ENCODE peak calls at places on chromosomes 16 and 17, in five cellular contexts. S, A, Z, F and B are unnamed samples.

GRCh38 chr17:81428121-81428515 is 32.9 kb downstream of the BAHCC1 start:
- DNase-seq in S (no peak), A (no peak), Z (no peak), F (no peak), B (no peak)

GRCh38 chr17:75394332-75394918 is 11.1 kb downstream of the GRB2 start:
- DNase-seq in S (no peak), A (no peak), Z (no peak), F (no peak), B (no peak)

GRCh38 chr17:50056961-50057330 is 1.0 kb downstream of the ITGA3 start:
- DNase-seq in S (no peak), A (no peak), Z (no peak), F (no peak), B (peak)

GRCh38 chr17:80845121-80845862 is 146.3 kb upstream of the CHMP6 start:
- DNase-seq in S (no peak), A (peak), Z (no peak), F (no peak), B (no peak)

GRCh38 chr17:69314246-69315030 is 12.5 kb downstream of the ABCA5 start:
- DNase-seq in S (no peak), A (no peak), Z (no peak), F (no peak), B (no peak)

GRCh38 chr17:2158011-2158410 is 103.1 kb downstream of the HIC1 start:
- DNase-seq in S (no peak), A (no peak), Z (no peak), F (no peak), B (no peak)

GRCh38 chr17:82348866-82349265 is 10.2 kb upstream of the TEX19 start:
- DNase-seq in S (no peak), A (no peak), Z (no peak), F (no peak), B (no peak)

GRCh38 chr16:68214726-68215125 is 21.2 kb downstream of the ESRP2 start:
- DNase-seq in S (no peak), A (no peak), Z (no peak), F (no peak), B (no peak)

GRCh38 chr17:35807371-35808144 is 1.7 kb upstream of the TAF15 start:
- DNase-seq in S (no peak), A (no peak), Z (no peak), F (no peak), B (no peak)

GRCh38 chr16:27867122-27868110 is 196.1 kb downstream of the GSG1L start:
- DNase-seq in S (peak), A (no peak), Z (peak), F (peak), B (peak)

GRCh38 chr17:17079761-17080160 is 37.5 kb downstream of the MPRIP start:
- DNase-seq in S (no peak), A (no peak), Z (no peak), F (no peak), B (no peak)

GRCh38 chr17:77110006-77110374 is 30.8 kb upstream of the SEC14L1 start:
- DNase-seq in S (no peak), A (peak), Z (no peak), F (peak), B (no peak)

GRCh38 chr16:74281285-74281684 is 15.3 kb upstream of the PSMD7 start:
- DNase-seq in S (no peak), A (no peak), Z (no peak), F (no peak), B (no peak)

GRCh38 chr17:8629371-8630226 is 926 bp downstream of the MYH10 start:
- DNase-seq in S (no peak), A (peak), Z (peak), F (peak), B (peak)

GRCh38 chr17:50414808-50415207 is 11.2 kb upstream of the ACSF2 start:
- DNase-seq in S (no peak), A (no peak), Z (no peak), F (no peak), B (no peak)

GRCh38 chr17:59365383-59365981 is 34.0 kb downstream of the YPEL2 start:
- DNase-seq in S (no peak), A (no peak), Z (no peak), F (no peak), B (no peak)

GRCh38 chr16:54066451-54067056 is 220.0 kb downstream of the IRX3 start:
- DNase-seq in S (peak), A (no peak), Z (no peak), F (no peak), B (peak)

GRCh38 chr17:13036776-13037175 is 18.9 kb upstream of the ELAC2 start:
- DNase-seq in S (no peak), A (no peak), Z (no peak), F (no peak), B (no peak)

GRCh38 chr17:34665150-34665802 is 85.9 kb downstream of the TMEM132E start:
- DNase-seq in S (no peak), A (no peak), Z (no peak), F (no peak), B (no peak)

GRCh38 chr16:53984936-53985335 is 281.0 kb downstream of the FTO start:
- DNase-seq in S (no peak), A (no peak), Z (no peak), F (no peak), B (no peak)

GRCh38 chr16:6636457-6636856 is 696.2 kb upstream of the RBFOX1 start:
- DNase-seq in S (no peak), A (no peak), Z (no peak), F (no peak), B (no peak)

GRCh38 chr16:30069575-30070462 is 4.3 kb downstream of the ALDOA start:
- DNase-seq in S (no peak), A (no peak), Z (no peak), F (no peak), B (no peak)

GRCh38 chr16:57984443-57985203 is 13.7 kb upstream of the CNGB1 start:
- DNase-seq in S (no peak), A (peak), Z (no peak), F (peak), B (no peak)

GRCh38 chr16:51971184-51971583 is 575.8 kb downstream of the TOX3 start:
- DNase-seq in S (peak), A (no peak), Z (peak), F (peak), B (no peak)

GRCh38 chr17:40032322-40033320 is 17.4 kb downstream of the CSF3 start:
- DNase-seq in S (no peak), A (no peak), Z (no peak), F (no peak), B (peak)